ENCODE peak calls at places on chromosome 5, in eight cellular contexts. Z, A, K, F, U, Q, J and S are unnamed samples.
A peak's percentile ranks its signal among the peaks of the same experiment; 100 is the strongest.

GRCh38 chr5:136087961-136088871 is 44.4 kb upstream of the SMAD5 start:
- DNase-seq in Z (no peak), A (no peak), K (no peak), F (no peak), U (peak; percentile 76), Q (no peak), J (peak; percentile 51), S (peak; percentile 76)

GRCh38 chr5:34905564-34905963 is 9.7 kb downstream of the RAD1 start:
- DNase-seq in Z (no peak), A (no peak), K (no peak), F (no peak), U (no peak), Q (no peak), J (peak; percentile 22), S (peak; percentile 13)

GRCh38 chr5:66694036-66694435 is 97.8 kb downstream of the MAST4 start:
- DNase-seq in Z (no peak), A (no peak), K (no peak), F (no peak), U (no peak), Q (no peak), J (no peak), S (no peak)

GRCh38 chr5:145637396-145637795 is 197.7 kb downstream of the PRELID2 start:
- DNase-seq in Z (no peak), A (no peak), K (no peak), F (no peak), U (no peak), Q (no peak), J (no peak), S (no peak)

GRCh38 chr5:122195784-122196394 is 66.5 kb downstream of the ZNF474 start:
- DNase-seq in Z (no peak), A (no peak), K (no peak), F (peak; percentile 35), U (no peak), Q (no peak), J (peak; percentile 73), S (peak; percentile 68)

GRCh38 chr5:115601709-115602584 is at the start of gene TICAM2:
- DNase-seq in Z (peak; percentile 43), A (no peak), K (no peak), F (no peak), U (peak; percentile 56), Q (no peak), J (peak; percentile 76), S (peak; percentile 38)

GRCh38 chr5:116553366-116553765 is 21.3 kb downstream of the SEMA6A start:
- DNase-seq in Z (no peak), A (no peak), K (no peak), F (no peak), U (no peak), Q (no peak), J (no peak), S (no peak)

GRCh38 chr5:127254729-127255284 is 35.8 kb upstream of the MEGF10 start:
- DNase-seq in Z (no peak), A (no peak), K (peak; percentile 18), F (no peak), U (no peak), Q (no peak), J (peak; percentile 16), S (peak; percentile 77)